ENCODE peak calls at places on chromosomes 12 and 14, in eight cellular contexts. G, N, U, Z, B, V, W and O are unnamed samples.

GRCh38 chr12:55720894-55721444 is 776 bp downstream of the RDH5 start:
- DNase-seq in G (peak; percentile 80), N (no peak), U (peak; percentile 93), Z (peak; percentile 85), B (peak; percentile 63), V (peak; percentile 91), W (peak; percentile 55), O (peak; percentile 33)

GRCh38 chr14:37988472-37988871 is 219.2 kb upstream of the SSTR1 start:
- DNase-seq in G (no peak), N (no peak), U (no peak), Z (no peak), B (no peak), V (peak; percentile 28), W (no peak), O (no peak)

GRCh38 chr12:116520801-116521471 is 38.2 kb upstream of the MAP1LC3B2 start:
- DNase-seq in G (no peak), N (no peak), U (no peak), Z (no peak), B (no peak), V (peak; percentile 33), W (no peak), O (no peak)

GRCh38 chr12:31362759-31363415 is 36.9 kb upstream of the SINHCAF start:
- DNase-seq in G (no peak), N (no peak), U (no peak), Z (peak; percentile 50), B (no peak), V (no peak), W (peak; percentile 35), O (no peak)

GRCh38 chr14:92726135-92726932 is 22.1 kb downstream of the LGMN start:
- DNase-seq in G (peak; percentile 87), N (peak; percentile 71), U (peak; percentile 55), Z (peak; percentile 82), B (peak; percentile 27), V (peak; percentile 89), W (no peak), O (no peak)

GRCh38 chr12:55931780-55932545 is 1.0 kb downstream of the DGKA start:
- DNase-seq in G (no peak), N (no peak), U (peak; percentile 21), Z (peak; percentile 61), B (peak; percentile 65), V (peak; percentile 29), W (no peak), O (peak; percentile 34)

GRCh38 chr12:91182664-91183455 is at the start of gene DCN:
- DNase-seq in G (no peak), N (no peak), U (no peak), Z (no peak), B (no peak), V (peak; percentile 81), W (no peak), O (no peak)

GRCh38 chr14:63902375-63902976 is 49.7 kb downstream of the SYNE2 start:
- DNase-seq in G (no peak), N (no peak), U (no peak), Z (no peak), B (no peak), V (no peak), W (no peak), O (no peak)

GRCh38 chr14:36944307-36945010 is 227.9 kb downstream of the SLC25A21 start:
- DNase-seq in G (no peak), N (peak; percentile 63), U (no peak), Z (no peak), B (no peak), V (peak; percentile 79), W (no peak), O (no peak)

GRCh38 chr14:67554341-67554740 is 21.3 kb downstream of the PLEKHH1 start:
- DNase-seq in G (no peak), N (no peak), U (no peak), Z (no peak), B (no peak), V (no peak), W (no peak), O (no peak)

GRCh38 chr14:84209021-84209420 is 1320.9 kb upstream of the FLRT2 start:
- DNase-seq in G (no peak), N (no peak), U (no peak), Z (no peak), B (no peak), V (no peak), W (no peak), O (no peak)

DNA sequence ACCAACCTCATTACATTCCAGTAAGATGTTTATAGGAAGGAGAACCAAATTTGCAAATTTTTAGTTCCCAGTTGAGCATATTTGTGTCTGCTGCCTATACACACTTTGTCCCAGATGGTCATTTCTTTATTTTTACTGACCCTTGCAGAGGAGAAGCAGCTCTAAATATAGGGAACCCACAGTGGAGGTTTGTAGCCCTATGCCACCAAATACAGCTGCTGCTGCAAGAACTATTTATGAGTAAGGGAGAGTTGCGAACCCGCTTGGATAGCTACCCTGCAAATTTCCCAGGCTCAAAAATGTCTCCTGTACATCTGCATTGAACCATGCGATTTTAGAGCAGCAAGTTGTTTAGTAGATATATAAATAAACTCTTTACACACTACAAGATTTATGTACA is 48.2 kb downstream of the NAV3 start:
- DNase-seq in G (no peak), N (no peak), U (no peak), Z (no peak), B (no peak), V (no peak), W (no peak), O (no peak)
- TF ChIP-seq POLR2A in G (no peak), N (no peak), U (no peak), Z (no peak), B (no peak), V (no peak), W (no peak), O (no peak)

GRCh38 chr12:121011820-121012219 is 4.5 kb downstream of the C12orf43 start:
- DNase-seq in G (no peak), N (no peak), U (no peak), Z (no peak), B (no peak), V (no peak), W (no peak), O (no peak)

GRCh38 chr12:121013715-121014114 is 2.6 kb downstream of the C12orf43 start:
- DNase-seq in G (no peak), N (no peak), U (no peak), Z (no peak), B (no peak), V (no peak), W (no peak), O (no peak)

GRCh38 chr12:121018860-121019259 is 2.6 kb upstream of the C12orf43 start:
- DNase-seq in G (no peak), N (no peak), U (no peak), Z (no peak), B (no peak), V (no peak), W (no peak), O (no peak)

GRCh38 chr12:121017966-121018491 is 1.7 kb upstream of the C12orf43 start:
- DNase-seq in G (no peak), N (no peak), U (no peak), Z (no peak), B (no peak), V (no peak), W (no peak), O (no peak)

GRCh38 chr12:121015825-121016766 is at the start of gene C12orf43:
- DNase-seq in G (peak; percentile 69), N (peak; percentile 95), U (peak; percentile 88), Z (peak; percentile 92), B (peak; percentile 90), V (peak; percentile 87), W (peak; percentile 91), O (peak; percentile 85)
- TF ChIP-seq POLR2A in G (peak; percentile 79), N (no peak), U (no peak), Z (no peak), B (no peak), V (peak; percentile 65), W (peak; percentile 86), O (no peak)

GRCh38 chr12:1917172-1918070 is 1.0 kb downstream of the CACNA2D4 start:
- DNase-seq in G (no peak), N (no peak), U (no peak), Z (peak; percentile 24), B (no peak), V (no peak), W (no peak), O (peak; percentile 21)
- TF ChIP-seq POLR2A in G (no peak), N (no peak), U (peak; percentile 14), Z (no peak), B (no peak), V (no peak), W (no peak), O (no peak)

GRCh38 chr12:93743999-93744689 is 67.0 kb downstream of the CRADD start:
- DNase-seq in G (no peak), N (no peak), U (no peak), Z (no peak), B (no peak), V (no peak), W (no peak), O (no peak)

GRCh38 chr12:93743229-93743998 is 66.2 kb downstream of the CRADD start:
- DNase-seq in G (no peak), N (no peak), U (no peak), Z (no peak), B (no peak), V (no peak), W (no peak), O (no peak)

GRCh38 chr12:93740721-93741120 is 63.5 kb downstream of the CRADD start:
- DNase-seq in G (no peak), N (no peak), U (no peak), Z (no peak), B (no peak), V (peak; percentile 6), W (no peak), O (no peak)

GRCh38 chr12:93741741-93742085 is 64.5 kb downstream of the CRADD start:
- DNase-seq in G (no peak), N (no peak), U (no peak), Z (no peak), B (no peak), V (no peak), W (peak; percentile 4), O (no peak)

DNA sequence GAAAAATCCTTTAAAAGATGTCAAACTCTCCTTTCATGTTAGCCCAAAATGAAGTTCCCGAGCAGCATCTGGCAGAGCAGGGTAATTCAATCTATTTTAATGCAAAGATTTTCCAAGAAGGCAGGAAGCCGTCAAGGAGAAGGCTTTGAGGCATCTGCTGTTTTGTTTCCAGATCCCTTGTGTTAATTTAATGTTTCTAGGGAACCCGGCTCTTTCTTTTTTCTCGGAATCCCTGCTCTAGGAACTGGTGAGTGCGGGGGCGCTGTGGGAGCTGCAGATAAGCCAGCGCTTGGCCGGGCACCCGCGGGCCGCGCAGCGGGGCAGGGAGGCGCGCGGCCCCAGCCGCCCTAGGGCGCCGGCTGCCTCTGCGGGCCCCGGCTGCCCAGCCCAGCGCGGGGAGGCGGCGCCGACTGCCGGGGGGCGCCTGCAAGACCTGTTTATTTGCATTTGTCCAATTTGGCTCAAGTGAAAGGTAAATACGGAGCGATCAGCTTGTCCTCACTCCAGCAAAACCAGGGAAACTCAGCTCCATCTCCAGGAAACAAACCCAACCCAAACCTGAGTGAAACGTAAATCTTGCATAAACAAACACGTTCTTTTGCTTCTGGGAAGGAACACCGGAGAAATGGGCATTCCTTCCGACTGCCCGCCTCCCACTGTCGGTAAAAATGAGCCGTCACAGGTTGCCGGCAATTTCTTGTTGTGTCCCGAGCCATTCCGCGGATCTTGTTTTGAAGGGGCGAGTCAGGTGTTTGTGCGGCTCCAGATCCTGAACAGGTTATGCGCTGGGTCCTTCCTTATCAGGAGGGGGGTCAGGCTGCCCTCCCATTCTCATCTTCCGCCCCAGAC is 65.1 kb downstream of the CRADD start:
- DNase-seq in G (peak; percentile 44), N (peak; percentile 58), U (peak; percentile 52), Z (peak; percentile 77), B (peak; percentile 82), V (peak; percentile 60), W (peak; percentile 55), O (peak; percentile 70)
- TF ChIP-seq POLR2A in G (no peak), N (no peak), U (no peak), Z (no peak), B (peak; percentile 11), V (peak; percentile 21), W (no peak), O (peak; percentile 36)